ENCODE peak calls at places on chromosomes 7 and 10, in nine cellular contexts. One of them, this sample, is unnamed.

GRCh38 chr7:110531186-110531585 is 559.7 kb upstream of the LRRN3 start:
- DNase-seq in HL-60: no peak
- DNase-seq in lower leg skin: no peak
- DNase-seq in hepatocyte: peak; percentile 1
- DNase-seq in astrocyte of the spinal cord: peak; percentile 41
- DNase-seq in HCT116: no peak
- DNase-seq in epithelial cell of esophagus: peak; percentile 89
- DNase-seq in GM12865: peak; percentile 27
- DNase-seq in GM23248: no peak
- DNase-seq in this sample: no peak

GRCh38 chr7:668139-668871 is 58.2 kb upstream of the DNAAF5 start:
- DNase-seq in HL-60: no peak
- DNase-seq in lower leg skin: no peak
- DNase-seq in hepatocyte: peak; percentile 60
- DNase-seq in astrocyte of the spinal cord: peak; percentile 80
- DNase-seq in HCT116: no peak
- DNase-seq in epithelial cell of esophagus: no peak
- DNase-seq in GM12865: no peak
- DNase-seq in GM23248: peak; percentile 83
- DNase-seq in this sample: peak; percentile 67

GRCh38 chr10:65341323-65341922 is 1584.4 kb upstream of the LRRTM3 start:
- DNase-seq in HL-60: no peak
- DNase-seq in lower leg skin: no peak
- DNase-seq in hepatocyte: no peak
- DNase-seq in astrocyte of the spinal cord: peak; percentile 70
- DNase-seq in HCT116: no peak
- DNase-seq in epithelial cell of esophagus: no peak
- DNase-seq in GM12865: no peak
- DNase-seq in GM23248: no peak
- DNase-seq in this sample: peak; percentile 70

GRCh38 chr7:78496226-78496625 is 697.7 kb downstream of the PHTF2 start:
- DNase-seq in HL-60: no peak
- DNase-seq in lower leg skin: no peak
- DNase-seq in hepatocyte: no peak
- DNase-seq in astrocyte of the spinal cord: no peak
- DNase-seq in HCT116: no peak
- DNase-seq in epithelial cell of esophagus: no peak
- DNase-seq in GM12865: no peak
- DNase-seq in GM23248: no peak
- DNase-seq in this sample: no peak

GRCh38 chr10:34010891-34011290 is 676.4 kb upstream of the NRP1 start:
- DNase-seq in HL-60: peak; percentile 25
- DNase-seq in lower leg skin: no peak
- DNase-seq in hepatocyte: no peak
- DNase-seq in astrocyte of the spinal cord: peak; percentile 31
- DNase-seq in HCT116: no peak
- DNase-seq in epithelial cell of esophagus: peak; percentile 13
- DNase-seq in GM12865: no peak
- DNase-seq in GM23248: peak; percentile 83
- DNase-seq in this sample: no peak

GRCh38 chr10:48760983-48761382 is 76.3 kb downstream of the WDFY4 start:
- DNase-seq in HL-60: no peak
- DNase-seq in lower leg skin: no peak
- DNase-seq in hepatocyte: no peak
- DNase-seq in astrocyte of the spinal cord: no peak
- DNase-seq in HCT116: no peak
- DNase-seq in epithelial cell of esophagus: no peak
- DNase-seq in GM12865: no peak
- DNase-seq in GM23248: no peak
- DNase-seq in this sample: no peak

GRCh38 chr10:95363303-95363912 is 72.6 kb upstream of the PDLIM1 start:
- DNase-seq in HL-60: peak; percentile 49
- DNase-seq in lower leg skin: no peak
- DNase-seq in hepatocyte: peak; percentile 74
- DNase-seq in astrocyte of the spinal cord: peak; percentile 73
- DNase-seq in HCT116: peak; percentile 61
- DNase-seq in epithelial cell of esophagus: peak; percentile 73
- DNase-seq in GM12865: peak; percentile 84
- DNase-seq in GM23248: peak; percentile 65
- DNase-seq in this sample: peak; percentile 86

GRCh38 chr7:46034056-46034768 is 113.1 kb upstream of the IGFBP3 start:
- DNase-seq in HL-60: no peak
- DNase-seq in lower leg skin: no peak
- DNase-seq in hepatocyte: no peak
- DNase-seq in astrocyte of the spinal cord: no peak
- DNase-seq in HCT116: no peak
- DNase-seq in epithelial cell of esophagus: no peak
- DNase-seq in GM12865: no peak
- DNase-seq in GM23248: peak; percentile 96
- DNase-seq in this sample: peak; percentile 45

GRCh38 chr7:4957847-4958476 is 1.0 kb downstream of the MMD2 start:
- DNase-seq in HL-60: no peak
- DNase-seq in lower leg skin: no peak
- DNase-seq in hepatocyte: no peak
- DNase-seq in astrocyte of the spinal cord: no peak
- DNase-seq in HCT116: no peak
- DNase-seq in epithelial cell of esophagus: no peak
- DNase-seq in GM12865: no peak
- DNase-seq in GM23248: no peak
- DNase-seq in this sample: no peak
- H3K4me3 ChIP-seq in HL-60: no peak overlapping the region
- H3K4me3 ChIP-seq in lower leg skin: no peak overlapping the region
- H3K4me3 ChIP-seq in hepatocyte: no peak overlapping the region
- H3K4me3 ChIP-seq in astrocyte of the spinal cord: no peak overlapping the region
- H3K4me3 ChIP-seq in HCT116: no peak overlapping the region
- H3K4me3 ChIP-seq in epithelial cell of esophagus: no peak overlapping the region
- H3K4me3 ChIP-seq in GM12865: no peak overlapping the region
- H3K4me3 ChIP-seq in GM23248: no peak overlapping the region
- H3K4me3 ChIP-seq in this sample: no peak overlapping the region

GRCh38 chr10:101828734-101829551 is 10.7 kb upstream of the OGA start:
- DNase-seq in HL-60: no peak
- DNase-seq in lower leg skin: peak; percentile 88
- DNase-seq in hepatocyte: no peak
- DNase-seq in astrocyte of the spinal cord: no peak
- DNase-seq in HCT116: no peak
- DNase-seq in epithelial cell of esophagus: no peak
- DNase-seq in GM12865: no peak
- DNase-seq in GM23248: no peak
- DNase-seq in this sample: no peak
- H3K4me3 ChIP-seq in HL-60: no peak overlapping the region
- H3K4me3 ChIP-seq in lower leg skin: no peak overlapping the region
- H3K4me3 ChIP-seq in hepatocyte: no peak overlapping the region
- H3K4me3 ChIP-seq in astrocyte of the spinal cord: peak overlapping the region; percentile 22
- H3K4me3 ChIP-seq in HCT116: no peak overlapping the region
- H3K4me3 ChIP-seq in epithelial cell of esophagus: peak overlapping the region; percentile 30
- H3K4me3 ChIP-seq in GM12865: no peak overlapping the region
- H3K4me3 ChIP-seq in GM23248: no peak overlapping the region
- H3K4me3 ChIP-seq in this sample: no peak overlapping the region

DNA sequence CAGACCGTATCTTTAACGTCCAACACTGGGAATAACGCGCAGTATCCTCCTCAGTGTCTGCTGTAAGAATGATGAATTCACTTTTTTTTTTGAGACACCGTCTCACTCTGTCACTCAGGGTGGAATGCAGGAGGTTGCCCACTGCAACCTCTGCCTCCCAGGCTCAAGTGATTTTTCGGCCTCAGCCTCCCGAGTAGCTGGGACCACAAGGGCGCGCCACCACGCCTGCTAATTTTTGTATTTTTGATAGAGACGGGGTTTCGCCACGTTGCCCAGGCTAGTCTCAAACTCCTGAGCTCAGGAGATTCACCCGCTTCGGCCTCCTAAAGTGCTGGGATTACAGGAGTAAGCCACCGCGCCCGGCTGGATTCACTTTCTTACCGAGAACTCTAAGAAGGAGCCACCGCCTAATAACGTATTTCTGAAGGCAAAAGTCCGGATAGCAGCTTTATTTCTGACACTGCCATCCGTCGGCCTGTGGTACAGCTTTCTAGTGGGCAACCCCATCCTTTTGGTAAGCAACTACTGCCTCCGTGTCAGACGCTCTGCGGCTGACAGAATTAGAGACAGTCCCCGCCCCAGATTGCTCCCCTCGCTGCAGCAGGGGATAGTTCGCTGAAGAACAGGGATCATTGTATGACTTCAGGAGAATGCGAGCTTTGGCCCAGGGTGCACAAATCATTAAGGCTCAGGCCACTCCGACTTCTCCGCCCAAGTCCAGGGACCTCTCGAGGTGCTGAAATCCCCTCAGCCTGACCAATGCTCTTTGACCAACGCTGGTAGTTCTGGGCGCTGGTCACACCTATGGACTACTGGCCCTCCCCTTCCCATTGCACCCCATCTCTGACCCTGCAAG is 649 bp downstream of the POLR3A start:
- DNase-seq in HL-60: no peak
- DNase-seq in lower leg skin: no peak
- DNase-seq in hepatocyte: peak; percentile 57
- DNase-seq in astrocyte of the spinal cord: peak; percentile 61
- DNase-seq in HCT116: no peak
- DNase-seq in epithelial cell of esophagus: peak; percentile 32
- DNase-seq in GM12865: peak; percentile 42
- DNase-seq in GM23248: peak; percentile 75
- DNase-seq in this sample: peak; percentile 50
- H3K4me3 ChIP-seq in HL-60: peak overlapping the region; percentile 100
- H3K4me3 ChIP-seq in lower leg skin: peak overlapping the region; percentile 98
- H3K4me3 ChIP-seq in hepatocyte: peak overlapping the region; percentile 80
- H3K4me3 ChIP-seq in astrocyte of the spinal cord: peak overlapping the region; percentile 86
- H3K4me3 ChIP-seq in HCT116: peak overlapping the region; percentile 97
- H3K4me3 ChIP-seq in epithelial cell of esophagus: peak overlapping the region; percentile 100
- H3K4me3 ChIP-seq in GM12865: peak overlapping the region; percentile 100
- H3K4me3 ChIP-seq in GM23248: peak overlapping the region; percentile 91
- H3K4me3 ChIP-seq in this sample: peak overlapping the region; percentile 100

GRCh38 chr10:88042162-88043100 is 179.0 kb downstream of the PTEN start:
- DNase-seq in HL-60: peak; percentile 66
- DNase-seq in lower leg skin: peak; percentile 86
- DNase-seq in hepatocyte: peak; percentile 53
- DNase-seq in astrocyte of the spinal cord: peak; percentile 31
- DNase-seq in HCT116: no peak
- DNase-seq in epithelial cell of esophagus: peak; percentile 97
- DNase-seq in GM12865: no peak
- DNase-seq in GM23248: peak; percentile 24
- DNase-seq in this sample: peak; percentile 72
- H3K4me3 ChIP-seq in HL-60: no peak overlapping the region
- H3K4me3 ChIP-seq in lower leg skin: no peak overlapping the region
- H3K4me3 ChIP-seq in hepatocyte: no peak overlapping the region
- H3K4me3 ChIP-seq in astrocyte of the spinal cord: no peak overlapping the region
- H3K4me3 ChIP-seq in HCT116: no peak overlapping the region
- H3K4me3 ChIP-seq in epithelial cell of esophagus: peak overlapping the region; percentile 6
- H3K4me3 ChIP-seq in GM12865: no peak overlapping the region
- H3K4me3 ChIP-seq in GM23248: no peak overlapping the region
- H3K4me3 ChIP-seq in this sample: no peak overlapping the region

DNA sequence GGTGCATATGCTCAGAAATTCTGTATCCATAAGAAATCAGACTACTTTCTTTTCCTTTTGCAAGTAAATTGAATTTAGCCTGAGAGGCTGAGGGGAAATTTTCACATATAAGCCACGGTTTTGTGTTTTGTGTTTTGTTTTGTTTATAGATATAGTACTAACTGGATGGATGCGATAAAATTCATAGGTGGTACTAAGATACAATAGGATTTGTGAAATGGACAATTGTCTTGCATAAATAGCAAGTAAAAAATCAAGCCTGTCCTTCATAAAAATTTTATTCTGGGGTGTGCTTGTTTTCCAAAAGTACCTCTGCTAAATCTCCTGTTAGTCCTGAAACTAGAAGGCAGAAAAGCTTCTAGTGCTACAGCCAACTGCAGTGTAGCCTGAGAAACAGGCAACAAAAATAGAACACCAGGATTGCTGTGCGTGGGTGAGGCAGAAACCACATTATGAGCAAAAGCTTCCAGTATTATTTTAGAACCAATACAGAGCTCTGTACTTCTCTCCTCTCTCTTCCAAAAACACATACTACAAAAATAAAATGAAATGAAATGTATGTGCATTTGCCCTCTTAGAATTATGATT is 634 bp upstream of the HDAC9 start:
- DNase-seq in HL-60: no peak
- DNase-seq in lower leg skin: no peak
- DNase-seq in hepatocyte: no peak
- DNase-seq in astrocyte of the spinal cord: peak; percentile 71
- DNase-seq in HCT116: no peak
- DNase-seq in epithelial cell of esophagus: peak; percentile 18
- DNase-seq in GM12865: peak; percentile 37
- DNase-seq in GM23248: peak; percentile 88
- DNase-seq in this sample: peak; percentile 57
- H3K4me3 ChIP-seq in HL-60: no peak overlapping the region
- H3K4me3 ChIP-seq in lower leg skin: no peak overlapping the region
- H3K4me3 ChIP-seq in hepatocyte: no peak overlapping the region
- H3K4me3 ChIP-seq in astrocyte of the spinal cord: peak overlapping the region; percentile 29
- H3K4me3 ChIP-seq in HCT116: no peak overlapping the region
- H3K4me3 ChIP-seq in epithelial cell of esophagus: no peak overlapping the region
- H3K4me3 ChIP-seq in GM12865: peak overlapping the region; percentile 66
- H3K4me3 ChIP-seq in GM23248: peak overlapping the region; percentile 54
- H3K4me3 ChIP-seq in this sample: no peak overlapping the region

DNA sequence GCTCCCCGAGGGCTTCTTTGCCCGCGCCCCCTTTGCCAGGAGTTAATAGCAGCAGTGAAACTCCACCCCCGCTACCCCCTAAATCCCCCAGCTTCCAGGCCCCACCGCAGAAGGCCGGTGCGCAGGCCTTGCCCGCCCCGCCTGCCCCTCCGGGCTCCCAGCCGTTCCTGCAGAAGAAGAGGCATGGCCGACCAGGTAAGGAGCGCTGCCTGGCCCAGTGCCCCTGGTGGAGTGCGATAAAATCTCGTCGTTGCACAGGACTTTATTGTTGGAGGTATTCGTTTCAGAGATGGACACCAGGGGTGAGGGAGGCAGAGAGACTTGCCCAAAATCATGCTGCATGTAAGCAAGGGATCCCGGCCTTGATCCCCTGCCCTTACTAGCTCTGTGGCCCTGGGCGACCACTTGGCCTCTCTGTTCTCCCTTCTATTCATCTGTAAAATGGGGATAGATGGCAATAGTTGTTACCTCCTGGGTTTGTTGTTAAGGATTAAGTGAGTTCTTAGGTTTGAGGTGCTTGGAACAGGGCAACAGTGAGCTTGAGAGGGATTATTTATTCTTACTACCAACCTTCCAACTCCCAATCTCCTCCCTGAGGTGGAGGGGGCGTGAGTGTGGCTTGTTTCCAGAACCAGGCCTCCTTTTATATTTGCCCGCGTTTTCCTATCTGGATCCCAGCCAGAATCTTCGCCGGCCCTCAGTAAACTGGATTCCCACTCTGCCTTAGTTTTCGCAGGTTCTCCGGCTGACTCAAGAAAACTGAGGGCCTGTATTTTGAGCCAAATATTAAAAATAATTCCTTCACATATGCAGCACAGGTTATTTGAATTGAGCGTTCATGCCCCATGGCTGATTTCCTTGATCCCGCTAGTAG is 78.3 kb downstream of the WIPF3 start:
- DNase-seq in HL-60: no peak
- DNase-seq in lower leg skin: no peak
- DNase-seq in hepatocyte: peak; percentile 30
- DNase-seq in astrocyte of the spinal cord: no peak
- DNase-seq in HCT116: no peak
- DNase-seq in epithelial cell of esophagus: peak; percentile 44
- DNase-seq in GM12865: no peak
- DNase-seq in GM23248: no peak
- DNase-seq in this sample: no peak
- H3K4me3 ChIP-seq in HL-60: no peak overlapping the region
- H3K4me3 ChIP-seq in lower leg skin: no peak overlapping the region
- H3K4me3 ChIP-seq in hepatocyte: no peak overlapping the region
- H3K4me3 ChIP-seq in astrocyte of the spinal cord: no peak overlapping the region
- H3K4me3 ChIP-seq in HCT116: no peak overlapping the region
- H3K4me3 ChIP-seq in epithelial cell of esophagus: peak overlapping the region; percentile 28
- H3K4me3 ChIP-seq in GM12865: no peak overlapping the region
- H3K4me3 ChIP-seq in GM23248: no peak overlapping the region
- H3K4me3 ChIP-seq in this sample: no peak overlapping the region